ENCODE peak calls at places on chromosome 6, in five cellular contexts. U, S, H, A and W are unnamed samples.

GRCh38 chr6:16762547-16763477 is 1.6 kb upstream of the ATXN1 start:
- DNase-seq in A (peak; percentile 82), H (peak; percentile 50), S (peak; percentile 97), U (peak; percentile 26), W (peak; percentile 90)

GRCh38 chr6:157198425-157199279 is 124.7 kb downstream of the TMEM242 start:
- DNase-seq in A (no peak), U (peak; percentile 49), S (peak; percentile 45), H (peak; percentile 61), W (peak; percentile 82)

GRCh38 chr6:28489366-28490190 is 26.0 kb downstream of the GPX6 start:
- DNase-seq in S (peak; percentile 88), U (peak; percentile 41), H (peak; percentile 30), A (no peak), W (peak; percentile 83)

GRCh38 chr6:112910256-112910655 is 563.1 kb downstream of the RFPL4B start:
- DNase-seq in A (peak; percentile 51), U (no peak), H (no peak), S (peak; percentile 39), W (peak; percentile 57)

GRCh38 chr6:66897576-66897975 is 1190.5 kb upstream of the EYS start:
- DNase-seq in S (peak; percentile 86), U (no peak), A (no peak), H (no peak), W (peak; percentile 76)

GRCh38 chr6:100176321-100176950 is 182.4 kb upstream of the MCHR2 start:
- DNase-seq in A (peak; percentile 53), H (no peak), S (peak; percentile 76), U (no peak), W (peak; percentile 62)

GRCh38 chr6:16337280-16337975 is 99.0 kb downstream of the GMPR start:
- DNase-seq in U (peak; percentile 93), H (peak; percentile 88), S (peak; percentile 85), A (peak; percentile 93), W (peak; percentile 99)

GRCh38 chr6:117938324-117938995 is 31.4 kb downstream of the SLC35F1 start:
- DNase-seq in S (no peak), U (no peak), A (peak; percentile 0), H (peak; percentile 21), W (no peak)

GRCh38 chr6:56514395-56514794 is 128.3 kb downstream of the DST start:
- DNase-seq in A (no peak), S (no peak), H (no peak), U (no peak), W (no peak)

GRCh38 chr6:163872335-163872734 is 457.8 kb downstream of the QKI start:
- DNase-seq in A (peak; percentile 74), H (no peak), S (peak; percentile 77), U (no peak), W (peak; percentile 33)

GRCh38 chr6:100461920-100462295 is 2.8 kb downstream of the SIM1 start:
- DNase-seq in A (no peak), S (peak; percentile 28), U (no peak), H (no peak), W (no peak)

GRCh38 chr6:16318538-16318937 is 80.2 kb downstream of the GMPR start:
- DNase-seq in U (peak; percentile 34), A (peak; percentile 71), S (peak; percentile 85), H (no peak), W (peak; percentile 82)

GRCh38 chr6:3263091-3263490 is 4.3 kb downstream of the PSMG4 start:
- DNase-seq in H (no peak), U (no peak), S (no peak), A (no peak), W (no peak)

GRCh38 chr6:155201461-155202226 is 62.2 kb upstream of the CLDN20 start:
- DNase-seq in U (no peak), A (peak; percentile 94), S (peak; percentile 80), H (no peak), W (peak; percentile 73)

GRCh38 chr6:19736066-19736465 is 101.1 kb upstream of the ID4 start:
- DNase-seq in S (no peak), A (no peak), H (no peak), U (no peak), W (no peak)

GRCh38 chr6:44498436-44498835 is 110.9 kb downstream of the CDC5L start:
- DNase-seq in U (no peak), S (no peak), H (no peak), A (no peak), W (no peak)

GRCh38 chr6:48765352-48765961 is 654.5 kb upstream of the PTCHD4 start:
- DNase-seq in H (peak; percentile 34), A (no peak), U (no peak), S (peak; percentile 83), W (peak; percentile 86)

GRCh38 chr6:90088009-90088408 is 193.7 kb downstream of the GJA10 start:
- DNase-seq in U (no peak), A (peak; percentile 38), S (peak; percentile 74), H (no peak), W (peak; percentile 87)

GRCh38 chr6:46895930-46896329 is 25.8 kb downstream of the ADGRF5 start:
- DNase-seq in A (no peak), S (no peak), U (no peak), H (no peak), W (no peak)
- H3K4me3 ChIP-seq in A (no peak overlapping the region), S (no peak overlapping the region), U (no peak overlapping the region), H (no peak overlapping the region), W (no peak overlapping the region)

DNA sequence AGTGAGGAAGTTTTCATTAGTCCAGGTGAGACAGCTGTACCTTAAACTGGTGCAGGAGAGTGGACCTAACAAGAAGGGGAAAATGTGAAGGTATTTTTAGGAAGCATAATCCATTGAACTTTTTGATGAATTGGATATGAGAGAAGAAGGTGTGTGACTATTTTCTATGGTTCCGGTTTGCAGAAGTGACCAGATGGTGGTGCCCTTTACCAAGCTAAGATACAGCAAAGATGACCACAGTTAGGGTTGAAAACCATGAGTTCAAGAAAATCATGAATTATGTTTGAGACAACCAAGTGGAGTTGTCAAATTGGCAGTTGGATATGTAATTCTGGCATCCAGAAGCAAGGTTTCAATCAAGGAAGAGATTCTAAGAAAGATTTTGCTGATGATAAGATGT is 61.9 kb upstream of the NRSN1 start:
- DNase-seq in U (no peak), S (no peak), H (no peak), A (no peak), W (no peak)
- TF ChIP-seq CTCF in U (peak; percentile 10), S (no peak), H (peak; percentile 36), A (no peak), W (no peak)

GRCh38 chr6:77313595-77313994 is 149.7 kb downstream of the HTR1B start:
- DNase-seq in H (no peak), S (no peak), U (no peak), A (no peak), W (no peak)
- H3K4me3 ChIP-seq in H (no peak overlapping the region), S (no peak overlapping the region), U (no peak overlapping the region), A (no peak overlapping the region), W (no peak overlapping the region)

GRCh38 chr6:51542466-51542865 is 544.9 kb downstream of the PKHD1 start:
- DNase-seq in U (no peak), H (no peak), S (no peak), A (no peak), W (no peak)

GRCh38 chr6:51536728-51537127 is 550.7 kb downstream of the PKHD1 start:
- DNase-seq in U (no peak), H (no peak), S (no peak), A (no peak), W (no peak)

DNA sequence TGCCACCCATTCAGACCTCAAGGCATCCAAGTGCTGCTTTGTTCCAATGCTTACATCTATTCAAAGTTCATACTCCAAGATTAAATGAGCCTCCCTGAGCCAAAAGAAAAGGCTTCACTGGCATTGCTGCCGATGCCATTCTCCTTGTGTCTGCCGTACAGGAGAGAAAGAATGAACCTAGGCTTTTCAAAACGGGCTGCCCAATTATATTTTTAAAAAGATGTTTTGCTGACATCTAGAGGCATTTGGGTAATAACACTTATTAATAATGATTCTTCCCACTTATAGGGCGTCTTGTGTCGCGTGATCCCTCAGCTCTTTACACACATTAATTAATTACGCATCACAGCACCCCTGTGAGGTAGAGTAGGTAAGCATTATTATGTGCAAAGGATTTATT is 545.6 kb downstream of the PKHD1 start:
- DNase-seq in A (no peak), H (no peak), U (no peak), S (no peak), W (no peak)
- TF ChIP-seq CTCF in A (no peak), H (peak; percentile 29), U (no peak), S (no peak), W (no peak)

DNA sequence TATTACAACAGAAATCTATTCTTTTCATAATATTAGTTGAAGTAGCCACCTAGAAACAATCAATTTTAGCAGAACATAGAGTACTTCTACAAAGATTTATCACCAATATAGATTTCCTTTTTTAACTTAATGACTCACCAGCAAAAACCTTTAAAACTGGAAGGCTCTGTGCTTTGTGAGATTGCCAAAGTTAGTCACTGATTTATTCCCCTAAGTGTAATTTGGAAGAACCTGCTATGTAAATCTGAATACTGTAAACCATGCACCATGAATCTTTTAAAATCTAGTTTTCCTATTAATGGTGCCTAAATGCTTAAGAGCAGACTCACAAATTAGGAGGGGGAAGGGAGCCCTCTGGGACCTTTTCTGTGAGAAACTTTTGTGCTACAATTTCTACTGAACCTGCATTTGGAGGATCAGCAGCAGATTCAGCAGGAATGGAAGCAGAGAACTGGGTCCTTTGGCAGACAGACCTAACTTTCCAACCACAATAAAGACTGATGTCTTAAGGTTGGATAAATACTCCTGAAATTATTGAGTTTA is 57.7 kb upstream of the PNRC1 start:
- DNase-seq in U (no peak), A (peak; percentile 4), S (peak; percentile 79), H (no peak), W (peak; percentile 25)
- H3K4me3 ChIP-seq in U (no peak overlapping the region), A (no peak overlapping the region), S (no peak overlapping the region), H (no peak overlapping the region), W (no peak overlapping the region)

GRCh38 chr6:166768761-166769160 is 141.7 kb upstream of the RPS6KA2 start:
- DNase-seq in S (no peak), U (no peak), A (no peak), H (no peak), W (no peak)

GRCh38 chr6:166769648-166770047 is 142.6 kb upstream of the RPS6KA2 start:
- DNase-seq in U (no peak), S (no peak), H (no peak), A (no peak), W (no peak)

GRCh38 chr6:166771701-166772100 is 144.7 kb upstream of the RPS6KA2 start:
- DNase-seq in H (no peak), U (no peak), S (no peak), A (no peak), W (no peak)

GRCh38 chr6:166772518-166772917 is 145.5 kb upstream of the RPS6KA2 start:
- DNase-seq in A (no peak), H (no peak), U (no peak), S (no peak), W (no peak)

DNA sequence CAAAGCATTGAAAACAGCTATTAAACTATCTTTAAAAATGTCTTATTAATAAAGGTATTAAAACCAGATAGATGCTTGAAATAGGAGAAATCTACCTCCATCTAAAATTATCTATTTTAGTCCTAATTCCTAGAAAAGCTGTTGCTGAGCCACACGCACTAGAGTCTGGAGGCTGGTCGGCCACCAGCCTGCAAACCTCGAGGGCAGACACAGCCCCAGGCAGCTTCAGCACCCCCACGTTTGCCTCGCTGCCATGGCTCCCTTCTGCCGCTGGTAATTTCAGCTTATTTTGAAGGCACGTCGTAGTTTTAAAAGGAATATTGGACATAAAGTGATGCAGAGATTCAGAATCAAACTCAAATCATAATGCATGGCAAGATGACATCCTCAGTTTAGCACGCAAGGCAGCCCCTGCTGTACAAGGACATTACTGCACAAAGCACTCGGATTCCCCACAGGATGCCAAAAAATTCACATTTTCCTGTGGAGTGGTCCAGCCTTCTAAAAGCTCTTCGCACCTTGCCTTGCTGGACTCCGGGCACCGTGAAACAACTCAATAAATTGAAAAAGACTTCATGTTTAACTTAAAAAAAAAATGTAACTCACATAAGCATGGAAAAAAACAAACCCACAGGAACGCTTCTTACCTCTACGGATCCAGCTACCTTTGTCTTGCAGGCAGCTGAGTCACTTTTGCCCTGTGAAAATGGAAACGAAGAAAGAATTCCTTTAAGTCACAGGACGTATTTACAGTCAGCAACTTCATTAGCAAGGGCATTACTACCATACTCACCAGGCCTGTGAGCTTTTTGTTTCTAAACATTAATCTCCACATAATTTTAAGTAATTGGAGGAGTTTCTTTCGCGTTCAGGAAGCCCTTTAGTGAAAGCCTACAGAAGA is 143.4 kb upstream of the RPS6KA2 start:
- DNase-seq in H (no peak), U (no peak), A (no peak), S (no peak), W (no peak)
- TF ChIP-seq CTCF in H (no peak), U (no peak), A (peak; percentile 10), S (peak; percentile 25), W (peak; percentile 10)